ENCODE peak calls at places on chromosomes 16 and 17, in six cellular contexts. G is psoas muscle, F is H1, L is pancreas, B is lung, S is sigmoid colon. N is an unnamed sample.

GRCh38 chr16:86373502-86373901 is 136.8 kb upstream of the FOXF1 start:
- DNase-seq in G (no peak), F (no peak), L (no peak), B (no peak), S (peak; percentile 64), N (no peak)

GRCh38 chr16:22948603-22949368 is 134.8 kb downstream of the HS3ST2 start:
- DNase-seq in G (peak; percentile 72), F (peak; percentile 92), L (peak; percentile 80), B (peak; percentile 66), S (peak; percentile 78), N (peak; percentile 75)

GRCh38 chr17:28796062-28796461 is 46.5 kb downstream of the FAM222B start:
- DNase-seq in G (no peak), F (no peak), L (no peak), B (no peak), S (no peak), N (no peak)

GRCh38 chr17:11598274-11599221 is at the start of gene DNAH9:
- DNase-seq in G (peak; percentile 94), F (peak; percentile 96), L (peak; percentile 98), B (peak; percentile 96), S (peak; percentile 97), N (peak; percentile 78)

GRCh38 chr17:10149573-10150399 is 48.6 kb downstream of the GAS7 start:
- DNase-seq in G (no peak), F (no peak), L (no peak), B (no peak), S (no peak), N (no peak)

GRCh38 chr17:74840989-74841666 is 18.6 kb downstream of the GRIN2C start:
- DNase-seq in G (peak; percentile 73), F (no peak), L (no peak), B (peak; percentile 45), S (peak; percentile 85), N (no peak)

GRCh38 chr17:74442670-74443515 is 11.0 kb downstream of the GPRC5C start:
- DNase-seq in G (peak; percentile 96), F (peak; percentile 69), L (peak; percentile 96), B (peak; percentile 83), S (peak; percentile 93), N (peak; percentile 74)

GRCh38 chr17:70033165-70033564 is 41.9 kb upstream of the KCNJ16 start:
- DNase-seq in G (no peak), F (no peak), L (no peak), B (no peak), S (no peak), N (no peak)

GRCh38 chr17:888998-889401 is 90.6 kb downstream of the NXN start:
- DNase-seq in G (no peak), F (no peak), L (no peak), B (no peak), S (no peak), N (no peak)

GRCh38 chr16:9047689-9048301 is 43.6 kb upstream of the HAPSTR1 start:
- DNase-seq in G (peak; percentile 93), F (peak; percentile 50), L (peak; percentile 88), B (peak; percentile 83), S (peak; percentile 95), N (peak; percentile 44)

GRCh38 chr16:85316321-85316919 is 204.1 kb upstream of the CIBAR2 start:
- DNase-seq in G (peak; percentile 83), F (peak; percentile 86), L (peak; percentile 79), B (peak; percentile 55), S (no peak), N (peak; percentile 79)

GRCh38 chr17:42623732-42624596 is 14.5 kb downstream of the TUBG1 start:
- DNase-seq in G (peak; percentile 68), F (no peak), L (peak; percentile 88), B (no peak), S (no peak), N (no peak)

GRCh38 chr17:42255425-42255810 is 20.8 kb downstream of the STAT5B start:
- DNase-seq in G (no peak), F (no peak), L (no peak), B (no peak), S (no peak), N (no peak)

GRCh38 chr17:58741121-58741625 is 14.5 kb upstream of the PPM1E start:
- DNase-seq in G (no peak), F (no peak), L (no peak), B (no peak), S (no peak), N (no peak)

GRCh38 chr17:50148226-50149098 is 2.0 kb downstream of the PPP1R9B start:
- DNase-seq in G (peak; percentile 75), F (no peak), L (peak; percentile 83), B (peak; percentile 71), S (no peak), N (peak; percentile 50)

GRCh38 chr17:77844681-77845080 is 113.8 kb upstream of the TNRC6C start:
- DNase-seq in G (peak; percentile 23), F (no peak), L (no peak), B (no peak), S (no peak), N (no peak)

DNA sequence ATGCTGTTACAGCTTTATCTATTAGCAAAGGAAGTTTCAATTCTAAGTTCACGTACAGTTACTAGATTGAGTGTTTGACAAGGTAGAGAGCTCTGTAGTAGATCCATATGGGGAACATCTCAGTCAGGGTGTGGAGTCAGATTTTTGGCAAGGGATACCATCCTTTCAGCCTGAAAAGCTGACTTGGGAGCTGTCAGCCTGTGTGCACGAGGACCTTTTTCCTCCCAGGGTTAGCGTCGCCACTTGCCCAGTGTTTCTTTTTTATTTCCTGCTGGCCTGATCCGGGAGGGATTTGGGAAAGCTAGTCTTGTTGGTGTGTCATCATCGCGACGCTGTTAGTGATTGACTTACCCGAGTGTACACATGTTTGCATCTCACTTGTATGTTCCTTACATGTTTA is 29.5 kb downstream of the WWOX start:
- DNase-seq in G (no peak), F (no peak), L (no peak), B (no peak), S (no peak), N (no peak)
- TF ChIP-seq CTCF in G (no peak), F (no peak), L (no peak), B (no peak), S (no peak), N (no peak)

DNA sequence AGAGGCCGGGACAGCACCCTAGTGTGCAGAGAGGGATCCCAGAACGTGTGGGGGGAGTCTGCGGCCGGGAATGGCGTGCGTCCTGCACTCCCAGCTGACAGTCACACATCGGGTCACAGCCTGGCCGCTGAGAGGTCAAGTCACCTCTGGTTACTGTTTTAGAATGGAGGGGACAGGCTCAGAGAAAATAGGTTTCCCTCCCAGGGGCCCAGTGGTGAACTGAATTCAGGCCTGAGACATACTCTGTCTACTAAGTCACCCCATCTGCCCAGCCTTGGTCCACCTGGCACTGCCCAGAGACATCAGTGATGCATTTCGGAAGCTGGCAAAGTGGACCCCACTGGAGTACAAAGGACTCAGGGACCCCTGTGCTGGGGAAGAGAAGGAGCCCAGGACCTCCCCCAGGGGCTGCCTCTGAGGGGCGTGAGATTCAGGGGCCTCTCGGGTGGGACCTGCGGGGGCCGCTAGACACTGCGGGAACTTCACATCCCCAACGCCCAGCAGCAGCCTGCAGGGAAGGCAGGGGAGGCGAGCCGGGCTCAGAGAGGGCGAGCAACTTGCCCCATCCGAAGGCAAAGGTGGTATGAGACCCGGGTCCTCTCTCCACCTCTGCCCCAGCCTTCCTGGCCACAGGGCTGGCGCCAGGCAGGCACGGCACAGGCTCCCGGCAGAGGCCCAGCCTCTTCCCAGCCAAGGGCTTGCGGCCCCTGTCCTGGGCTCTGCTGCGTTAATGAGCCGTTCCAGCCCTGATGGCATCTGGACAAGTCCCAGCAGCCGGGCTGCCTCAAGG is 870 bp upstream of the HS3ST6 start:
- DNase-seq in G (no peak), F (no peak), L (no peak), B (no peak), S (no peak), N (no peak)
- H3K27me3 ChIP-seq in G (peaks cover 30% of the 10 kb centered on the region), F (peaks cover 69% of the 10 kb centered on the region), L (peaks cover 5% of the 10 kb centered on the region), B (peaks cover 7% of the 10 kb centered on the region), S (peaks cover 73% of the 10 kb centered on the region), N (peaks cover 49% of the 10 kb centered on the region)

DNA sequence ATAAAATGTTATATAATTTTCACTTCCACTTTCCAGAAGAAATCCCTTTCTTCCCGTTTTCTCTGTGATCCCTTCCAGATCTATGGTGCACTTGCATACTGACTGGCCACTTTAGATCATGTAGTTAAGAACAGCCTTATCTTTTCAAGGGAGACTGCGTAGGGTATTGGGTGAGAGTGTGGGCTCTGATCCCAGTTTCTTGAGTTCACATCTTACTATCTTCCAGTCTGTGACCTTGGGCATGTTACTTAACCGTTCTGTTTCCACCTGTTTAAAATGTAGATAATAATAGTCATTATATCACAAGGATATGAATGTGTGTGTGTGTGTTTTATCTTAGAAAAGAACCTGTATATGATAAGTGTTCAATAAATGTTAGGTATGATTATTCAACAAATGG is 83.7 kb downstream of the TANGO6 start:
- DNase-seq in G (no peak), F (no peak), L (no peak), B (no peak), S (no peak), N (no peak)
- TF ChIP-seq CTCF in G (no peak), F (no peak), L (no peak), B (no peak), S (no peak), N (no peak)

GRCh38 chr17:83155128-83156081 is 76.0 kb downstream of the METRNL start:
- DNase-seq in G (peak; percentile 64), F (no peak), L (no peak), B (peak; percentile 29), S (peak; percentile 83), N (no peak)
- H3K27me3 ChIP-seq in G (peaks cover 10% of the 10 kb centered on the region), F (no peaks in the 10 kb centered on the region), L (no peaks in the 10 kb centered on the region), B (no peaks in the 10 kb centered on the region), S (no peaks in the 10 kb centered on the region), N (no peaks in the 10 kb centered on the region)

GRCh38 chr16:17366299-17366961 is 104.3 kb downstream of the XYLT1 start:
- DNase-seq in G (no peak), F (no peak), L (no peak), B (no peak), S (no peak), N (no peak)

GRCh38 chr16:17367034-17367433 is 103.7 kb downstream of the XYLT1 start:
- DNase-seq in G (no peak), F (no peak), L (no peak), B (no peak), S (no peak), N (no peak)

GRCh38 chr16:17365211-17365541 is 105.6 kb downstream of the XYLT1 start:
- DNase-seq in G (no peak), F (no peak), L (no peak), B (no peak), S (no peak), N (no peak)

GRCh38 chr16:17364319-17365210 is 106.2 kb downstream of the XYLT1 start:
- DNase-seq in G (no peak), F (no peak), L (no peak), B (no peak), S (no peak), N (no peak)

DNA sequence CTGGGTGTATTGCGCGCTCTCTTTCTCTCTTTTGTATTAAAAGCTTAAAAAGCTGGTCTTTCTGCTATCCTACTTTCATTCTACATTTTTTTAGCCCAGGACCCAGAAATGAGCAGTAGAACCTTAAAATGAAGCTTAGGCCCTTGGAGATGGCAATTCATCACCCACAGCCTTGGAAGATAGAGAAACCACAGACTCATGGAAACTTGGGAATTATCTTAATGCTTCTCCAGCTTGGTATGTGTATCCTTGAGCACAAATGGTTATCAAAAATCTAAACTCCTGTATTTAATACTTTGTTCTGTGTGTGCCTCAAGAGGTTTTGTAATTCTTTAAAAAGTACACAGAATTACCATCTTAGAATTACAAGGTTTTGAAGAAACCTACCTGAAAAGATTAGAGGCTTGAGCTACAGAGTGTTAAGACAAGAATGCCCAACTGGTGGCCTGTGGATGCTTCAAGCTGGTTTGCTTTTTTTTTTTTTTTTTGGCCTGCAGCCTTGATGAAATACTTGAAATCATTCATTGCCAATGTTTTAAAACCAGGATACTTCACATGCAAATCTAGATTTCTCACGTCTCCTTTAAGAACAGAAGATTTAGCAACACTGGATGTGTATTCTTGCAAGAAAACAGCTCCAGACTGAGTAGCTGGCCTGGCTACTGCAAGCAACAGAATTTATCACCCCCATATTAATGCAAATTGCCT is 105.0 kb downstream of the XYLT1 start:
- DNase-seq in G (no peak), F (no peak), L (no peak), B (no peak), S (no peak), N (no peak)
- TF ChIP-seq CTCF in G (no peak), F (no peak), L (no peak), B (no peak), S (no peak), N (no peak)

N was measured in dorsolateral prefrontal cortex.